ENCODE peak calls at places on chromosomes 6 and 20, in nine cellular contexts. U is CD8-positive, alpha-beta memory T cell; B is effector CD4-positive, alpha-beta T cell; A is astrocyte of the spinal cord; G is Daoy; D is stimulated activated CD4-positive, alpha-beta T cell treated with anti-CD3 and anti-CD28 coated beads, Interleukin-2, amount 100 ng/mL, for 48 hours; N is LHCN-M2; S is left ventricle myocardium superior; T is activated CD8-positive, alpha-beta memory T cell treated with anti-CD3 and anti-CD28 coated beads for 1 hour. F is an unnamed sample.
A peak's percentile ranks its signal among the peaks of the same experiment; 100 is the strongest.

GRCh38 chr6:6466967-6467761 is 121.4 kb upstream of the LY86 start:
- DNase-seq in B (no peak), G (peak; percentile 95), T (no peak), D (no peak), A (peak; percentile 2), N (peak; percentile 56), U (no peak), S (no peak), F (peak; percentile 16)

GRCh38 chr6:26329763-26330511 is 35.1 kb upstream of the BTN3A2 start:
- DNase-seq in A (peak; percentile 63), S (no peak), B (no peak), N (peak; percentile 54), U (peak; percentile 56), G (peak; percentile 78), T (no peak), D (peak; percentile 69), F (peak; percentile 52)

GRCh38 chr6:138785092-138785491 is 10.8 kb upstream of the ECT2L start:
- DNase-seq in D (no peak), S (no peak), U (no peak), G (no peak), A (no peak), N (no peak), B (no peak), T (no peak), F (no peak)

GRCh38 chr6:37669887-37670437 is 27.7 kb downstream of the MDGA1 start:
- DNase-seq in A (no peak), T (no peak), G (no peak), U (no peak), N (no peak), D (no peak), S (no peak), B (no peak), F (no peak)

GRCh38 chr20:35756404-35756803 is 14.3 kb upstream of the RBM39 start:
- DNase-seq in N (no peak), T (no peak), S (no peak), U (no peak), D (no peak), B (no peak), A (no peak), G (no peak), F (no peak)

GRCh38 chr6:33935439-33936080 is 131.8 kb upstream of the MLN start:
- DNase-seq in A (no peak), T (no peak), G (no peak), N (no peak), B (no peak), U (no peak), D (no peak), S (no peak), F (no peak)

GRCh38 chr20:13333793-13334192 is 112.7 kb downstream of the ISM1 start:
- DNase-seq in S (no peak), T (no peak), G (no peak), D (no peak), B (no peak), A (no peak), N (no peak), U (no peak), F (no peak)

GRCh38 chr20:54350415-54350814 is 125.0 kb upstream of the DOK5 start:
- DNase-seq in A (peak; percentile 32), B (no peak), D (no peak), N (peak; percentile 10), T (no peak), G (no peak), U (no peak), S (no peak), F (peak; percentile 15)

GRCh38 chr6:156498696-156499095 is 278.5 kb upstream of the ARID1B start:
- DNase-seq in B (no peak), T (no peak), N (no peak), S (no peak), G (no peak), D (no peak), U (no peak), A (no peak), F (no peak)

GRCh38 chr6:42140756-42141602 is 1.4 kb downstream of the C6orf132 start:
- DNase-seq in B (no peak), S (peak; percentile 44), T (no peak), G (no peak), U (no peak), A (no peak), N (no peak), D (no peak), F (no peak)

GRCh38 chr6:136566851-136567250 is 16.6 kb upstream of the MAP7 start:
- DNase-seq in T (no peak), N (no peak), D (no peak), B (no peak), A (no peak), G (no peak), U (no peak), S (no peak), F (no peak)

GRCh38 chr6:53910834-53911233 is 116.0 kb downstream of the LRRC1 start:
- DNase-seq in U (no peak), T (no peak), A (no peak), N (peak; percentile 42), B (no peak), G (no peak), D (no peak), S (no peak), F (no peak)

GRCh38 chr6:75528423-75528822 is 34.8 kb upstream of the FILIP1 start:
- DNase-seq in T (no peak), N (no peak), S (no peak), B (no peak), U (no peak), A (no peak), D (no peak), G (no peak), F (no peak)

GRCh38 chr6:119501798-119502483 is 152.4 kb upstream of the MAN1A1 start:
- DNase-seq in A (no peak), T (no peak), S (no peak), G (no peak), D (no peak), N (no peak), B (no peak), U (no peak), F (no peak)

GRCh38 chr20:858011-858410 is 24.5 kb downstream of the FAM110A start:
- DNase-seq in G (no peak), N (no peak), U (no peak), S (no peak), D (no peak), B (no peak), A (no peak), T (no peak), F (no peak)

GRCh38 chr6:30881987-30882763 is 2.1 kb upstream of the DDR1 start:
- DNase-seq in S (no peak), U (no peak), A (peak; percentile 60), N (peak; percentile 71), D (no peak), G (no peak), B (no peak), T (no peak), F (no peak)

GRCh38 chr6:11978169-11978987 is 33.7 kb upstream of the HIVEP1 start:
- DNase-seq in G (no peak), U (no peak), A (no peak), T (no peak), N (no peak), B (no peak), D (no peak), S (no peak), F (no peak)

GRCh38 chr20:49186535-49187329 is 1.4 kb downstream of the STAU1 start:
- DNase-seq in S (peak; percentile 46), A (peak; percentile 58), N (peak; percentile 31), U (peak; percentile 55), T (peak; percentile 32), B (peak; percentile 57), G (peak; percentile 30), D (peak; percentile 50), F (peak; percentile 62)

GRCh38 chr6:47788498-47788884 is 6.7 kb downstream of the OPN5 start:
- DNase-seq in S (no peak), U (no peak), G (no peak), B (no peak), D (no peak), T (no peak), A (no peak), N (no peak), F (no peak)

GRCh38 chr6:25136879-25137278 is 142.3 kb upstream of the CARMIL1 start:
- DNase-seq in B (no peak), N (peak; percentile 23), D (no peak), S (no peak), A (no peak), T (no peak), G (no peak), U (no peak), F (peak; percentile 43)

GRCh38 chr6:151242420-151242841 is 2.7 kb downstream of the AKAP12 start:
- DNase-seq in S (no peak), U (no peak), T (no peak), A (peak; percentile 50), D (no peak), B (no peak), N (no peak), G (peak; percentile 72), F (peak; percentile 43)

GRCh38 chr20:14921546-14921945 is 584.1 kb upstream of the FLRT3 start:
- DNase-seq in B (no peak), N (no peak), A (no peak), D (no peak), U (no peak), T (no peak), G (no peak), S (no peak), F (peak; percentile 5)

GRCh38 chr6:73579851-73580246 is 59.0 kb upstream of the EEF1A1 start:
- DNase-seq in G (peak; percentile 87), T (no peak), B (no peak), N (peak; percentile 93), A (peak; percentile 93), S (no peak), D (no peak), U (no peak), F (peak; percentile 93)

GRCh38 chr20:53878262-53879047 is 191.9 kb downstream of the BCAS1 start:
- DNase-seq in U (no peak), A (no peak), T (no peak), N (peak; percentile 35), B (no peak), D (no peak), S (no peak), G (no peak), F (no peak)

GRCh38 chr20:61256365-61256764 is 4.3 kb downstream of the CDH4 start:
- DNase-seq in G (peak; percentile 42), T (no peak), A (no peak), S (no peak), N (no peak), U (no peak), D (no peak), B (no peak), F (no peak)

F was measured in RPMI7951.